ENCODE peak calls at places on chromosomes 13 and 19, in nine cellular contexts. T, S, K, J, I, Q, N, R and U are unnamed samples.

GRCh38 chr13:102983496-102983895 is 82.7 kb downstream of the SLC10A2 start:
- DNase-seq in T (no peak), J (no peak), Q (no peak), N (no peak), R (no peak), S (no peak), K (no peak), I (no peak), U (no peak)

GRCh38 chr19:57171551-57172081 is 4.3 kb upstream of the DUXA start:
- DNase-seq in Q (no peak), S (no peak), N (peak), K (peak), I (peak), T (peak), J (peak), R (no peak), U (peak)

GRCh38 chr19:5173993-5174392 is 166.6 kb downstream of the PTPRS start:
- DNase-seq in I (no peak), Q (no peak), N (no peak), R (no peak), J (no peak), S (no peak), K (no peak), T (no peak), U (no peak)

GRCh38 chr13:101706651-101707050 is 254.2 kb downstream of the ITGBL1 start:
- DNase-seq in J (peak), N (no peak), S (no peak), K (peak), R (no peak), Q (no peak), I (no peak), T (no peak), U (no peak)

GRCh38 chr13:84645196-84646071 is 763.2 kb upstream of the SLITRK1 start:
- DNase-seq in T (no peak), I (no peak), N (no peak), K (peak), Q (peak), S (no peak), J (no peak), R (no peak), U (no peak)

GRCh38 chr13:94761407-94761806 is 49.1 kb upstream of the SOX21 start:
- DNase-seq in K (no peak), T (no peak), I (no peak), J (no peak), Q (no peak), N (no peak), S (no peak), R (no peak), U (no peak)

GRCh38 chr13:23609414-23610186 is 39.4 kb downstream of the TNFRSF19 start:
- DNase-seq in N (no peak), R (no peak), T (no peak), Q (peak), S (no peak), J (no peak), K (peak), I (no peak), U (no peak)

GRCh38 chr19:39307233-39307821 is 11.1 kb downstream of the IFNL1 start:
- DNase-seq in Q (no peak), T (no peak), R (no peak), N (no peak), I (no peak), S (no peak), K (peak), J (no peak), U (no peak)

GRCh38 chr13:42814868-42815267 is 33.5 kb downstream of the FAM216B start:
- DNase-seq in S (no peak), N (peak), I (no peak), T (no peak), J (no peak), Q (no peak), K (peak), R (no peak), U (no peak)

GRCh38 chr19:42252365-42253244 is 2.3 kb downstream of the ERF start:
- DNase-seq in T (no peak), N (no peak), J (no peak), K (peak), R (no peak), S (no peak), Q (no peak), I (no peak), U (no peak)

GRCh38 chr19:5250127-5250659 is 90.4 kb downstream of the PTPRS start:
- DNase-seq in K (no peak), T (no peak), I (no peak), J (no peak), S (no peak), Q (no peak), R (no peak), N (no peak), U (no peak)

GRCh38 chr19:48569814-48570213 is 17.8 kb downstream of the SULT2B1 start:
- DNase-seq in J (no peak), S (no peak), I (no peak), K (peak), R (no peak), Q (no peak), T (no peak), N (no peak), U (no peak)

GRCh38 chr13:50244913-50245574 is 229.8 kb downstream of the KCNRG start:
- DNase-seq in J (no peak), N (no peak), Q (peak), S (no peak), R (no peak), I (peak), K (peak), T (no peak), U (no peak)

GRCh38 chr19:46753420-46754155 is 7.3 kb upstream of the STRN4 start:
- DNase-seq in R (peak), K (no peak), S (no peak), Q (peak), T (peak), I (peak), N (peak), J (peak), U (peak)

GRCh38 chr13:40814803-40815202 is 25.4 kb downstream of the SLC25A15 start:
- DNase-seq in J (no peak), T (no peak), N (no peak), I (no peak), Q (no peak), R (no peak), K (no peak), S (no peak), U (no peak)

GRCh38 chr19:29271341-29271740 is 58.4 kb upstream of the UQCRFS1 start:
- DNase-seq in I (no peak), R (no peak), N (no peak), Q (no peak), S (no peak), T (no peak), K (no peak), J (no peak), U (no peak)

GRCh38 chr19:8306235-8307054 is 1.7 kb downstream of the CD320 start:
- DNase-seq in Q (no peak), N (peak), S (no peak), R (no peak), K (no peak), T (no peak), I (no peak), J (no peak), U (no peak)

GRCh38 chr13:73657821-73658540 is 476.2 kb downstream of the KLF12 start:
- DNase-seq in R (no peak), I (no peak), T (no peak), N (no peak), J (no peak), S (no peak), Q (no peak), K (peak), U (no peak)

GRCh38 chr13:106083620-106084350 is 451.7 kb downstream of the EFNB2 start:
- DNase-seq in N (peak), K (peak), R (no peak), S (no peak), J (no peak), T (no peak), Q (no peak), I (no peak), U (no peak)

GRCh38 chr13:51501592-51502205 is 48.9 kb upstream of the INTS6 start:
- DNase-seq in J (no peak), S (no peak), I (no peak), K (peak), R (no peak), T (no peak), Q (no peak), N (no peak), U (no peak)

GRCh38 chr13:50375792-50376191 is 360.5 kb downstream of the KCNRG start:
- DNase-seq in T (no peak), S (no peak), Q (no peak), N (no peak), K (peak), J (no peak), R (no peak), I (no peak), U (no peak)

GRCh38 chr19:30172643-30173242 is 199.4 kb upstream of the ZNF536 start:
- DNase-seq in T (no peak), I (no peak), J (no peak), R (no peak), K (no peak), S (no peak), Q (no peak), N (no peak), U (no peak)

GRCh38 chr13:42991892-42992584 is at the start of gene EPSTI1:
- DNase-seq in Q (no peak), S (peak), I (peak), N (no peak), J (peak), T (peak), R (peak), K (peak), U (peak)

GRCh38 chr19:3471954-3472655 is 8.2 kb downstream of the SMIM24 start:
- DNase-seq in J (no peak), S (no peak), T (peak), R (no peak), K (peak), Q (no peak), I (peak), N (peak), U (no peak)

GRCh38 chr19:16566702-16567101 is 5.5 kb downstream of the SLC35E1 start:
- DNase-seq in Q (no peak), J (no peak), S (no peak), I (no peak), K (no peak), R (no peak), T (no peak), N (no peak), U (no peak)

GRCh38 chr13:61664821-61665705 is 249.4 kb upstream of the PCDH20 start:
- DNase-seq in I (no peak), R (no peak), K (peak), J (no peak), N (no peak), T (no peak), S (no peak), Q (peak), U (no peak)

GRCh38 chr13:39565036-39565949 is 37.7 kb downstream of the LHFPL6 start:
- DNase-seq in N (no peak), I (no peak), Q (no peak), R (no peak), T (no peak), S (no peak), J (no peak), K (peak), U (no peak)

GRCh38 chr13:75486146-75486545 is 4.2 kb upstream of the TBC1D4 start:
- DNase-seq in Q (no peak), N (no peak), S (no peak), J (no peak), T (no peak), R (no peak), I (no peak), K (no peak), U (no peak)

GRCh38 chr19:1851581-1852293 is 3.5 kb upstream of the REXO1 start:
- DNase-seq in T (peak), K (no peak), R (no peak), I (peak), Q (no peak), N (peak), S (no peak), J (peak), U (peak)

GRCh38 chr13:39336964-39337363 is 266.0 kb downstream of the LHFPL6 start:
- DNase-seq in Q (no peak), R (no peak), T (no peak), S (no peak), J (no peak), N (no peak), I (no peak), K (no peak), U (no peak)

GRCh38 chr19:54041969-54042606 is 21.6 kb downstream of the VSTM1 start:
- DNase-seq in Q (no peak), J (no peak), R (no peak), N (no peak), K (no peak), T (no peak), I (no peak), S (no peak), U (no peak)

GRCh38 chr13:31848621-31849020 is 109.3 kb downstream of the RXFP2 start:
- DNase-seq in T (no peak), S (no peak), Q (no peak), I (no peak), R (no peak), N (no peak), K (no peak), J (no peak), U (no peak)

GRCh38 chr19:14439014-14439413 is 5.9 kb downstream of the PKN1 start:
- DNase-seq in R (no peak), N (no peak), S (no peak), T (no peak), Q (no peak), I (no peak), K (no peak), J (no peak), U (no peak)

GRCh38 chr13:24692541-24692940 is 12.3 kb downstream of the ATP12A start:
- DNase-seq in N (no peak), S (no peak), J (no peak), K (peak), R (no peak), I (no peak), T (no peak), Q (no peak), U (no peak)

GRCh38 chr13:108376308-108376707 is 106.8 kb downstream of the TNFSF13B start:
- DNase-seq in K (no peak), Q (no peak), T (no peak), S (no peak), J (no peak), I (no peak), N (no peak), R (no peak), U (no peak)